ENCODE peak calls at places on chromosomes 7 and 10, in six cellular contexts. J is neuronal stem cell, E is OCI-LY7, P is H9, Y is neural progenitor cell, G is A549. R is an unnamed sample.

GRCh38 chr7:12888727-12889126 is 201.3 kb downstream of the ARL4A start:
- DNase-seq in J (no peak), E (no peak), P (no peak), Y (no peak), G (no peak), R (no peak)

GRCh38 chr7:70940597-70940996 is 191.3 kb upstream of the GALNT17 start:
- DNase-seq in J (no peak), E (no peak), P (no peak), Y (no peak), G (no peak), R (no peak)

GRCh38 chr7:137832382-137832781 is 14.4 kb downstream of the DGKI start:
- DNase-seq in J (no peak), E (no peak), P (no peak), Y (no peak), G (no peak), R (no peak)

GRCh38 chr7:4739528-4739992 is 35.9 kb upstream of the AP5Z1 start:
- DNase-seq in J (no peak), E (no peak), P (no peak), Y (peak), G (peak), R (peak)

GRCh38 chr7:68697821-68698280 is 900.4 kb upstream of the AUTS2 start:
- DNase-seq in J (no peak), E (no peak), P (no peak), Y (no peak), G (no peak), R (no peak)

GRCh38 chr7:48139461-48139860 is 31.8 kb upstream of the ABCA13 start:
- DNase-seq in J (no peak), E (no peak), P (peak), Y (peak), G (peak), R (peak)

GRCh38 chr10:108392286-108392685 is 1227.8 kb upstream of the SORCS1 start:
- DNase-seq in J (no peak), E (no peak), P (no peak), Y (no peak), G (no peak), R (no peak)

GRCh38 chr7:13091974-13092707 is 404.7 kb downstream of the ARL4A start:
- DNase-seq in J (no peak), E (no peak), P (no peak), Y (no peak), G (no peak), R (no peak)

GRCh38 chr7:3043544-3044395 is at the start of gene CARD11:
- DNase-seq in J (no peak), E (peak), P (peak), Y (no peak), G (no peak), R (peak)

GRCh38 chr10:112658900-112659328 is 211.9 kb downstream of the VTI1A start:
- DNase-seq in J (peak), E (no peak), P (no peak), Y (peak), G (peak), R (no peak)

GRCh38 chr7:24668922-24669635 is 88.2 kb downstream of the GSDME start:
- DNase-seq in J (no peak), E (no peak), P (no peak), Y (no peak), G (peak), R (no peak)

GRCh38 chr7:132548489-132549078 is 27.7 kb downstream of the PLXNA4 start:
- DNase-seq in J (no peak), E (no peak), P (no peak), Y (no peak), G (no peak), R (no peak)

GRCh38 chr7:4091767-4092166 is 590.3 kb upstream of the FOXK1 start:
- DNase-seq in J (no peak), E (no peak), P (no peak), Y (no peak), G (no peak), R (no peak)

GRCh38 chr10:102632394-102633062 is 11.8 kb upstream of the TRIM8 start:
- DNase-seq in J (no peak), E (no peak), P (no peak), Y (no peak), G (no peak), R (no peak)

GRCh38 chr7:129169171-129169643 is 19.2 kb upstream of the SMO start:
- DNase-seq in J (peak), E (no peak), P (peak), Y (peak), G (no peak), R (no peak)

GRCh38 chr10:28914721-28915120 is 237.4 kb downstream of the BAMBI start:
- DNase-seq in J (no peak), E (no peak), P (no peak), Y (no peak), G (peak), R (no peak)

GRCh38 chr7:53596230-53596629 is 560.8 kb downstream of the POM121L12 start:
- DNase-seq in J (no peak), E (no peak), P (peak), Y (no peak), G (no peak), R (no peak)

GRCh38 chr7:64045301-64046040 is at the start of gene ZNF727:
- DNase-seq in J (no peak), E (no peak), P (no peak), Y (no peak), G (no peak), R (peak)

GRCh38 chr7:48742046-48742445 is 182.3 kb upstream of the CDC14C start:
- DNase-seq in J (no peak), E (no peak), P (no peak), Y (no peak), G (no peak), R (no peak)

GRCh38 chr10:26378763-26379361 is 59.3 kb upstream of the APBB1IP start:
- DNase-seq in J (no peak), E (no peak), P (no peak), Y (no peak), G (peak), R (no peak)

GRCh38 chr10:88989824-88990527 is 622 bp upstream of the FAS start:
- DNase-seq in J (no peak), E (no peak), P (no peak), Y (no peak), G (no peak), R (no peak)

DNA sequence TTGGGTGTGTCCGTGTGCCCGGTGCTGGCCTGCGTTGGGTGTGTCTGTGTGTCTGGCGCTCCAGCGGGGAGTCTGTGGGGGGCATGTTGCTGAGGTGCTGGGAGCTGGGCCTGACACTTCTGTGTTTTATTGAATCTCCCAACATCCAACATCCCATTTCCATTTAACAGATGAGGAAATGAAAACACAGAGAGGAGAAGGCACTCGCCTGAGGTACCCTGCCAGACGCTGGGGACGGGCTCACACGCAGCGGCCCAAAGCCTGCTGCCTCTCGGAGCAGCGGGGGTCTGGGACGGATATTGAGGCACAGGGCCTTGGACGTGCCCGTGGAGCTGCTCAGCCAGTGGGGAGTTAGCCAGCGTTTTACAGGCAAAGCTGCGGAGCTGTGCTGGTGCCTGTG is 133.9 kb downstream of the DNAJB6 start:
- DNase-seq in J (no peak), E (no peak), P (peak), Y (no peak), G (no peak), R (no peak)
- H3K4me2 ChIP-seq in J (no peak), E (no peak), P (no peak), Y (no peak), G (no peak), R (no peak)

DNA sequence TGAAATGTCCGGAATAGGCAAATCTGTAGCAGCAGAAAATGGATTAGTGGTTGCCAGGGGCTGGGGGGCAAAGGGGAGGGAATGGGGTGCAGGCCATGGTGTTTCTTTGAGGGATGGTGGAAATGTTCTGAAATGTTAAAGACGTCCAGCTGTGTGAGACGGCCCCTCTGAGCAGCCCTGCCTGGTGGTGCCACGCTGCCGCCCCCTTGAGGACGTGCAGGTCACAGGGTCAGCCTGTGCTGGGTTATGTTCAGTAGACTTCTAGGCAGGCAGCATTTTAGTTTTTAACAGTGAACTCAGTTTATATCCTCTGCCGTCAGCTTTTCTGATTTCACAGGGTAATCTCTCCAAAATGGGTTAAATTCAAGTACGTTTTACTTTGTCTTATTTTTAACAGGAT is 9.4 kb downstream of the NUB1 start:
- DNase-seq in J (no peak), E (peak), P (peak), Y (peak), G (peak), R (no peak)
- H3K4me2 ChIP-seq in J (no peak), E (peak), P (no peak), Y (no peak), G (no peak), R (no peak)

DNA sequence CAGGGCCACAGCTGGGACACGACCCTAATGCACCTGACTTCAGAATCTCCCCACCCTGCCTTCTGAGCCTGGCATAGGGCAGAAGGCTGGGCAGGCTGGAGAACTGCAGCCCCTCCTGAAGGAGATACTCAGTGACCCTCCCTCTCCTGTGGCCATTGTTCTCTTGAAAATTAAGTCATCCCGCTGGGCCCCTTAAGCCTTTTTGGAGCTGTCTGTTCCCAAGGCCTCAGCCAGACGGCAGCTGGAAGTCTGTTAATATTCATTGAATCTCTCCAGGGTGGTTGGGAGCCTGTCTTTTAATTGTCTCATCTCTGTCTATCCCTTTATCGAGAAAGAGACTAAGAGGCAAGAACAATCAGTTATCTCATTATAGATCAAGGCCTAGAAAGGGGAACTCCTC is 118.1 kb upstream of the PCBD1 start:
- DNase-seq in J (peak), E (no peak), P (no peak), Y (peak), G (no peak), R (no peak)
- H3K4me2 ChIP-seq in J (no peak), E (no peak), P (no peak), Y (peak), G (no peak), R (no peak)

GRCh38 chr10:119427263-119427864 is 115.2 kb downstream of the RGS10 start:
- DNase-seq in J (no peak), E (no peak), P (no peak), Y (no peak), G (no peak), R (no peak)
- H3K4me2 ChIP-seq in J (no peak), E (no peak), P (no peak), Y (no peak), G (no peak), R (no peak)

DNA sequence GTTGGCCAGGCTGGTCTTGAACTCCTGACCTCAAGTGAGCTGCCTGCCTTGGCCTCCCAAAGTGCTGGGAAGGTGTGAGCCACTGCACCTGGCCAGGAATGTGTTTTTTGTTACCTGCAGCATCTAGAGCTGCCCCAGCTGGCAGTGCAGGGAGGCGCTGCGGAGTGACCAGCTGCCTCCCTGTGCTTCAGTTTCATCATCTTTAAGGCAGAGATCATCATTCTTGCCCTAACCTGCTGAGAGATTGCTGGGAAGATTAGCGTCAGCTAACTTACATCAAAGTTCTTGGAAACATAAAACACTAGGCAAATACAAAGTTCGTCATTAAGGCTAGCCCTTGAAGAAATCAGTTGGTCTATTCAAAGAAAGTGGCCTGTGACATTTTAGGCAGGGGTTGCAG is 2.3 kb downstream of the ZNF282 start:
- DNase-seq in J (no peak), E (no peak), P (no peak), Y (no peak), G (no peak), R (no peak)
- H3K4me2 ChIP-seq in J (no peak), E (no peak), P (no peak), Y (no peak), G (peak), R (no peak)

DNA sequence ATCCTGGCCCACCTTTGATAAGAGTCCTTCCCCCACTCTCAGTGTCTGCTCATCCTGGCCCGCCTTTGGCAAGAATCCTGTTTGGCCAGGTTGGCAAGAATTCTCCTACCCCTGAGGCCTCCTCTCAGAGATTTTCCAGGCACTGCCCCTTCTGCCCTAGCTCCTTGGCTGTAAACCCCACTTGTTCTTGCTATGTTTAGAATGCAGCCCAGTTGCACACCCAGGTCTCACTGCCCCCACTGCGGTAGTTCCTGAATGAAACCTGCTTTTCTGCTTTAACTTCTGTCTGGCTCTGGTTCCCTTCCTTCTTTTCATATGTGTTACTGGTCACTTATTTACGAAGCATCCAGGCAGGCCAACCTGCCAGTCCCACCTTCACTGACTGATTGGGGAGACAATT is 576.9 kb downstream of the GLRX3 start:
- DNase-seq in J (no peak), E (no peak), P (no peak), Y (no peak), G (no peak), R (no peak)
- H3K4me2 ChIP-seq in J (no peak), E (no peak), P (no peak), Y (no peak), G (no peak), R (no peak)

DNA sequence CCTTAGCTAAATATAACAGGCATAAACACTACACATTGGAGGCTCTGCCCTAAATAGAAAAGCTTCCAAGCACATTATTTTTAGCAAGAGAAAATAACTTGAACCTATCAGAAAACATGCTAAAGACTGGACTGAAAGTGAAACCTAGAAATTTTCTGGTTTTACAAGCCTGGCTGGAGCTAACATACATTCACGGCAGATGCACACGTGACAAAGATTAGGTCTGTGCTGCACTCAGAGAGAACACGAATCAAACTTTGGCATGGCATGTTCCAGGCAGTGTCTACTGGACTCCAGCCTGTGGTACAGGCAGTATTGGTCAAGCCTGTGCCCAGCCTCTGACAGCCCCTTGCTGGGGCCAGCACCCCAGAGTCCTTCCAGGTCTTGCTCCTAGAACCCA is 94.1 kb upstream of the PCBD1 start:
- DNase-seq in J (no peak), E (no peak), P (no peak), Y (no peak), G (no peak), R (peak)
- H3K4me2 ChIP-seq in J (no peak), E (no peak), P (no peak), Y (no peak), G (no peak), R (peak)

GRCh38 chr10:126272526-126272925 is 115.8 kb downstream of the ADAM12 start:
- DNase-seq in J (no peak), E (no peak), P (no peak), Y (no peak), G (no peak), R (no peak)
- H3K4me2 ChIP-seq in J (no peak), E (no peak), P (no peak), Y (no peak), G (no peak), R (no peak)